ENCODE peak calls at places on chromosomes 16 and 17, in four cellular contexts. G, Y, V and J are unnamed samples.

GRCh38 chr17:44793885-44794698 is 35.3 kb downstream of the ADAM11 start:
- DNase-seq in Y (no peak), G (no peak), V (no peak), J (no peak)

GRCh38 chr16:84875846-84876245 is 56.1 kb downstream of the CRISPLD2 start:
- DNase-seq in G (no peak), Y (peak), V (no peak), J (no peak)

GRCh38 chr16:75762746-75763145 is 36.5 kb upstream of the CPHXL start:
- DNase-seq in V (no peak), G (no peak), Y (no peak), J (no peak)

GRCh38 chr17:41500131-41500911 is 5.1 kb downstream of the KRT13 start:
- DNase-seq in Y (no peak), G (peak), V (no peak), J (no peak)

GRCh38 chr17:43399839-43400328 is 1.1 kb downstream of the ARL4D start:
- DNase-seq in Y (no peak), V (no peak), G (no peak), J (no peak)

GRCh38 chr16:4358831-4359561 is 7.9 kb upstream of the PAM16 start:
- DNase-seq in G (peak), V (no peak), Y (peak), J (peak)

GRCh38 chr17:47742319-47743181 is 9.5 kb downstream of the TBX21 start:
- DNase-seq in Y (peak), V (no peak), G (peak), J (peak)

GRCh38 chr17:41464682-41465081 is 2.5 kb downstream of the KRT32 start:
- DNase-seq in Y (no peak), V (no peak), G (no peak), J (no peak)

GRCh38 chr16:81755915-81756644 is 23.0 kb upstream of the PLCG2 start:
- DNase-seq in V (no peak), Y (no peak), G (no peak), J (no peak)

GRCh38 chr16:88309174-88309904 is 73.4 kb upstream of the ZNF469 start:
- DNase-seq in V (no peak), G (no peak), Y (no peak), J (no peak)

GRCh38 chr17:1931759-1932579 is 93.2 kb downstream of the RTN4RL1 start:
- DNase-seq in V (no peak), G (no peak), Y (peak), J (no peak)

GRCh38 chr16:28188085-28188916 is 23.5 kb downstream of the XPO6 start:
- DNase-seq in V (peak), Y (no peak), G (no peak), J (no peak)

GRCh38 chr16:58026139-58026704 is 668 bp downstream of the MMP15 start:
- DNase-seq in V (no peak), G (peak), Y (no peak), J (peak)

GRCh38 chr17:73068322-73069153 is 23.9 kb downstream of the SLC39A11 start:
- DNase-seq in V (no peak), Y (peak), G (no peak), J (no peak)

GRCh38 chr16:68116256-68116853 is 31.2 kb downstream of the NFATC3 start:
- DNase-seq in G (peak), Y (no peak), V (no peak), J (peak)

GRCh38 chr17:73155410-73156165 is 9.2 kb upstream of the SSTR2 start:
- DNase-seq in V (no peak), Y (no peak), G (no peak), J (no peak)

GRCh38 chr16:85172465-85173071 is 60.3 kb upstream of the CIBAR2 start:
- DNase-seq in Y (peak), G (peak), V (no peak), J (peak)

GRCh38 chr16:78227855-78228254 is 128.4 kb downstream of the WWOX start:
- DNase-seq in V (no peak), Y (peak), G (peak), J (peak)

GRCh38 chr16:30758988-30759461 is 2.8 kb downstream of the CFAP119 start:
- DNase-seq in Y (no peak), V (no peak), G (no peak), J (no peak)

GRCh38 chr16:19502395-19503131 is 19.3 kb downstream of the GDE1 start:
- DNase-seq in V (no peak), G (peak), Y (peak), J (peak)

GRCh38 chr17:79530361-79531105 is 80.3 kb downstream of the RBFOX3 start:
- DNase-seq in V (no peak), Y (no peak), G (no peak), J (no peak)

GRCh38 chr17:72338847-72339790 is 218.3 kb downstream of the SOX9 start:
- DNase-seq in Y (peak), G (no peak), V (no peak), J (no peak)

GRCh38 chr17:82848022-82848592 is 8.3 kb upstream of the ZNF750 start:
- DNase-seq in V (no peak), Y (peak), G (no peak), J (no peak)

GRCh38 chr17:17818088-17818526 is 18.7 kb downstream of the SREBF1 start:
- DNase-seq in Y (no peak), V (no peak), G (peak), J (peak)

GRCh38 chr17:83122834-83123233 is 43.4 kb downstream of the METRNL start:
- DNase-seq in G (no peak), Y (no peak), V (no peak), J (no peak)

GRCh38 chr17:35257080-35257701 is 14.3 kb downstream of the SLFN5 start:
- DNase-seq in V (no peak), G (no peak), Y (peak), J (no peak)

GRCh38 chr16:85094176-85094805 is 18.0 kb downstream of the CIBAR2 start:
- DNase-seq in Y (no peak), G (no peak), V (no peak), J (no peak)

GRCh38 chr16:4345439-4346204 is 5.5 kb downstream of the PAM16 start:
- DNase-seq in Y (peak), G (no peak), V (no peak), J (no peak)

GRCh38 chr17:13393841-13394710 is 207.7 kb downstream of the HS3ST3A1 start:
- DNase-seq in V (no peak), Y (no peak), G (no peak), J (no peak)

GRCh38 chr16:56671706-56672105 is 2.1 kb downstream of the MT1H start:
- DNase-seq in Y (no peak), V (no peak), G (no peak), J (no peak)

GRCh38 chr17:49603238-49603637 is 27.6 kb downstream of the NXPH3 start:
- DNase-seq in V (no peak), G (no peak), Y (no peak), J (no peak)

GRCh38 chr16:74867281-74867849 is 92.7 kb upstream of the FA2H start:
- DNase-seq in G (no peak), V (no peak), Y (no peak), J (no peak)

GRCh38 chr17:1455291-1455747 is 713 bp downstream of the CRK start:
- DNase-seq in G (peak), V (no peak), Y (peak), J (peak)

GRCh38 chr17:16483021-16483645 is 8.9 kb downstream of the LRRC75A start:
- DNase-seq in G (no peak), V (no peak), Y (no peak), J (no peak)
- TF ChIP-seq TARDBP in G (no peak), V (no peak), Y (no peak), J (no peak)

GRCh38 chr17:77857306-77857555 is 101.3 kb upstream of the TNRC6C start:
- DNase-seq in Y (no peak), G (no peak), V (no peak), J (no peak)

GRCh38 chr17:77859035-77859360 is 99.5 kb upstream of the TNRC6C start:
- DNase-seq in G (no peak), V (no peak), Y (no peak), J (no peak)

GRCh38 chr17:77858291-77859034 is 100.0 kb upstream of the TNRC6C start:
- DNase-seq in G (no peak), Y (no peak), V (no peak), J (no peak)

GRCh38 chr17:77856551-77857305 is 101.8 kb upstream of the TNRC6C start:
- DNase-seq in G (no peak), V (no peak), Y (no peak), J (no peak)

DNA sequence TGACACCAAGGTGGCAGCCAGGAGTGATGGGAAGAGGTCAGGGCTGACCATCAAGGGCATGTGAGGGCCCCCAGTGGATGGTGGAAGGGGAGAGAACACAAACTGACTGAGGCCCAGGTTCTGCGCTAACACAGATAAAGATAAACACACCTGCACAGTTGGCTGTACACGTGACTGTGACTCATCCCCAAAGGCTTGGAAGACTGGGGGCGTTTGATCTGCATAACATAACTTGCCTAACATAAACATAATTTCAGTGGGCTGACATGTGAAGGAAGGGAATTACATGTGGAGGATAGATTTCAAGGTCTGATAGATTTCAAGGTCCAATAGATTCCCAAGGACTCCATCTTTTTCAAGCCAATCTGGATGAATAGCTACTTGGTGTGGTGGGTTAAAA is 100.9 kb upstream of the TNRC6C start:
- DNase-seq in Y (no peak), G (no peak), V (no peak), J (no peak)
- TF ChIP-seq TARDBP in Y (no peak), G (no peak), V (no peak), J (no peak)

GRCh38 chr17:39194089-39194984 is 3.1 kb downstream of the CACNB1 start:
- DNase-seq in V (no peak), Y (peak), G (peak), J (peak)
- TF ChIP-seq TARDBP in V (no peak), Y (no peak), G (no peak), J (no peak)

GRCh38 chr17:66667090-66667489 is 167.8 kb upstream of the CACNG5 start:
- DNase-seq in V (no peak), G (no peak), Y (no peak), J (no peak)

GRCh38 chr17:66665194-66665593 is 169.7 kb upstream of the CACNG5 start:
- DNase-seq in V (no peak), G (no peak), Y (no peak), J (no peak)

GRCh38 chr17:66670211-66670610 is 164.7 kb upstream of the CACNG5 start:
- DNase-seq in G (no peak), Y (no peak), V (no peak), J (no peak)

GRCh38 chr17:66664336-66664735 is 170.6 kb upstream of the CACNG5 start:
- DNase-seq in Y (no peak), V (no peak), G (no peak), J (no peak)

GRCh38 chr17:66667491-66668030 is 167.4 kb upstream of the CACNG5 start:
- DNase-seq in V (peak), Y (no peak), G (no peak), J (no peak)
- TF ChIP-seq TARDBP in V (no peak), Y (no peak), G (no peak), J (no peak)

DNA sequence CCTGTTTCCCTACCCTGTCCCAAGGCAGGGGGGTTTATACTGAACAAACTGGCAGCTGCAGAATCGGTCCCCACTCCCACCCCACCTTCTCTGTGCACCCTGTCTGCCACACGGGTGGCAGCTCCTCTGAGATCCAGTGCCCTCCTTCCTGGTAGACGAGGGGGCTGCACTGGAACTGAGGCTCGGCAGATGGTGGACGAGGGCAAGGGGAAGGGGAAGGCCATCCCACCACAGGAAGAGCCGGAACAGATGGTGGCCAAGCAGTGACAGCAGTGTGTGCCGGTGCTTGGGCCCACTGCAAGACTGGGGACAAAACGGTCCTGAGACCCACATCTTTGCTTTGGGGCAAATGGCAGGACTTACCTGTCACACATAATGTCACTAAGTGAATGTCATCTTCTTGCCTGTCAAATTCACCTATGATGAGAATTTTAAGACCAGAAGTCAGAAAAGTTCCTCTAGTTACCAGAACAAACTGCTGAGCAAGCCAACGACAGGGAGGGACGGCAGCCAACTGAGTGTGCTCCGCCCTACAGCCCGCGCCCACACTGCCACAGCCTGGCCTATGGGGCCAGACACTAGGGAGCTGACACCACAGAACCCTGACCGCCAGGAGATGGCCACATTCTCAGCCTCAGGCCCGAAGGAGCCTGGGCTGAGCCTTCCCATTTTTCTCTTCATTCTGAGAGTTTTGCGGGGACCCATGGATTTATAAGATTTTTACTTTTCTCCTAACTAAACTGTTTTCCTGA is 14.4 kb downstream of the NTAN1 start:
- DNase-seq in V (no peak), G (peak), Y (no peak), J (no peak)
- TF ChIP-seq TARDBP in V (no peak), G (no peak), Y (no peak), J (no peak)

DNA sequence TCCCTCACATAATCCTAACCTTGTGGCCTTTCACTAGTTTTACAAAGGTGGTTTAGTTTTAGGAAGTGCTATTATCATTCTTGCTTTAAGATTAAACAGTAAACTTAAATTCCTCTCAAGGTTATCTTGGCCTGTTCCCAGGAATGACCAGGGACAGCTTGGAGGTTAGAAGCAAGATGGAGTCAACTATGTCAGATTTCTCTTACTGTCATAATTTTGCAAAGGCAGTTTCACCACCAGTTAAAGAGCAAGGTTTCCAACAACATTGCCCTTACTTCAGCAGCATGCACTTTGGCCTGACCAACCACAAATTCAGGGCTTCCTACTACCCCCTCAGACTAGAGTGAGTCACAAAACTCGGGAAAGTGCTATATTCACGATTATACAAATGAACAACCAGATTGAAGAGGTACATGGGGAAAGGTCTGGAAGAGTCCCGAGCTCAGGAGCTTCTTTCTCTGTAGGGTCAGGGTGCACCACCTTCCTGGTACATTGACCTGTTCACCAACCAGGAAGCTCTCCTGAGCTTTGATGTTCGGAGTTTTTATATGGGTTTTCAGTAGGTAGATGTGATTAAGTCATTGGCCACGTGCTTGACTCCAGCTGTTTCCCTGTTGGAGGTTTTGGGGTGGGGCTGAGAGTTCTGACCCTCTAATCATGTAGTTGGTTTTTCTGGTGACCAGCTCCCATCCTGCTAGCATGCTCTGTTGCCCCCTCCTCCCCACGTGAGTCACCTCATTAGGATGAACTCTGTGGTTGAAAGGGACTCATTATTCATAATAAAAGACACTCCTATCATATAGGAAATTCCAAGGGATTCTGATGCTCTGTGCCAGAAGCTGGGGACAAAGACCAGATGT is 19.4 kb downstream of the RHOT1 start:
- DNase-seq in G (no peak), Y (no peak), V (no peak), J (no peak)
- TF ChIP-seq TARDBP in G (no peak), Y (no peak), V (no peak), J (no peak)

GRCh38 chr17:50685334-50685665 is 22.4 kb downstream of the ANKRD40 start:
- DNase-seq in Y (no peak), G (no peak), V (no peak), J (no peak)

GRCh38 chr17:50685691-50686493 is 21.8 kb downstream of the ANKRD40 start:
- DNase-seq in G (no peak), V (no peak), Y (no peak), J (no peak)

GRCh38 chr17:50687200-50688066 is 20.3 kb downstream of the ANKRD40 start:
- DNase-seq in G (no peak), V (no peak), Y (peak), J (no peak)

GRCh38 chr17:50688168-50688719 is 19.5 kb downstream of the ANKRD40 start:
- DNase-seq in V (no peak), G (no peak), Y (no peak), J (no peak)

DNA sequence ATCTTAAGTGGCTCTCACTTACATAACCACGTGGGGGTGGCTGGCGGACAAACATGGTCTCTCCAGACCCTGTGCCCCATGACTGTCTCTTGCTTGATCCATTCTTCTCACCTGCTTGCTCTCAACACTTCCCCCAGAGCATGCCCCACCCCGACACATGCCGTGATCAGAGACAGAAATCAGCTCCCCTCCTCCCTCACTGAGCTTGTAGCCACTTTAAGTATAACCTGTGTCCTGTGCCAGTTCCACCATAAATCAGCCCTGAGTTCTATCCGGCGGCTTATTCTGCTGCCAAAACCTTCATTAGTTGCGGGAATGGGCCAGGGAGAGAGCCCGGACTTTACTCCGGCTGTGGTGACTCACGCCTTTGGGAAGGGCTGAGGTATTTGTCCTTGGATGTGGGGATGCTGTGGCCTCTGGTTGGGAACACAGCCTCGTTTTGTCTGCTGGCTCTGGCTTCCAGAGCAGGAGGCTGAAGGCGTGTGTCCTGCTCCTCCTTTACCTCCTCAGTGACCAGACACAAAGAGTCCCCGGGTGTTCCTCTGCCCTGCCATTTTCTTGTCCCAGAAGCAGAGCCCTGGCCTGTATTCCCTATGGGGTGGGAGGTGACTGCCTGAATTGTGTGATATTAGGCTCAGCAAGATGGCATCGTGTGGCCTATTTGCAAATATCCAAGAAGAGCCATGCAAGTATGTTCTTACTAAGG is 21.1 kb downstream of the ANKRD40 start:
- DNase-seq in Y (peak), V (no peak), G (no peak), J (no peak)
- TF ChIP-seq TARDBP in Y (peak), V (no peak), G (no peak), J (no peak)

GRCh38 chr17:6101706-6102105 is 31.5 kb downstream of the WSCD1 start:
- DNase-seq in V (no peak), G (no peak), Y (no peak), J (no peak)
- TF ChIP-seq TARDBP in V (no peak), G (no peak), Y (no peak), J (no peak)

DNA sequence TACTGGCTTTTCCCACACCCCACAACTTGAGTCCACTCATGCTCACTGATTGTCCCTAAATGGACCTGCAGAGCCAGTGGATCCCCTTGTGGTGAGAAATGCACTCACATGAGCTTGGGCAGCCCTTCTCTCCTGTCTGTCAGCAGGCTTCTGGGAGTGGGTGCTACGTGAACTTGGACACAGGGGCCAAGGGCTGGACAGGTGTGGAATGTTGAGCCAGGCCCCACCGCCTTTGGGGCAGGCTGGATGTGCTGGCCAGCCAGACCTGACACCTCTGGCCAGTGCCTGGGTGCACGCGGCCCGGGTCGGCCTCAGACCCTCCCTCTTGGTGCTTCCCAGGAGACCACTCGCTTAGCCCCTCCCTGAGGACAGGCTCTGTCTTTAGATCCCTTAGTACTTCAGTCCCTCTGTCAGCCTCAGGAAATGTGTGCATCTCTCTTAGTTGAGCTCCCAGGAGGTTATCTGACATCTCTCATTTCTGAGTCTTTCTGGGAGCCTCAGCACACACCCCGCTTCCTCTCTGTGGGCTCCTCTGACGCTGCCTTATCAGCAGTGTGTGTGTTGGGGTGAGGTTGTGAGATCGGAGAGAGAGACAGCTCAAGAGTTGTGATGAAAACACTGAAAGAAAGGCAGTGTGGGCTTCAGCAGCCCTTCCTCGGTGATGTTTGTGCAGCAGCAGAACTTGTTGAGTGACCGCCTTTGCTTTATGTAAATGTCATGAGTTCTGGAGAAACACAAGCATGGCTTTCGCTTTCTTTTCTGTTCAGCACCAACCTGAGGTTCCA is 117.0 kb downstream of the RAB11FIP4 start:
- DNase-seq in G (peak), Y (peak), V (peak), J (no peak)
- TF ChIP-seq TARDBP in G (no peak), Y (no peak), V (no peak), J (no peak)